ENCODE peak calls at places on chromosomes 1 and 21, in five cellular contexts. K is foreskin fibroblast, M is endodermal cell, E is midbrain, N is dermis blood vessel endothelial cell. Z is an unnamed sample.

GRCh38 chr1:19353596-19353995 is 41.5 kb downstream of the SLC66A1 start:
- DNase-seq in N (no peak), M (peak; percentile 91), K (no peak), E (no peak), Z (no peak)

GRCh38 chr1:228978486-228979324 is 243.4 kb downstream of the RHOU start:
- DNase-seq in M (peak; percentile 75), N (no peak), K (peak; percentile 16), E (no peak), Z (no peak)

GRCh38 chr1:52702886-52703787 is 5.0 kb upstream of the COA7 start:
- DNase-seq in K (peak; percentile 83), N (peak; percentile 94), M (peak; percentile 97), E (peak; percentile 93), Z (peak; percentile 94)

GRCh38 chr1:176436251-176436650 is 26.7 kb upstream of the PAPPA2 start:
- DNase-seq in M (no peak), E (no peak), K (no peak), N (no peak), Z (no peak)

GRCh38 chr21:45542667-45543370 is 579 bp upstream of the SLC19A1 start:
- DNase-seq in E (no peak), N (no peak), M (peak; percentile 62), K (no peak), Z (peak; percentile 79)

GRCh38 chr1:193251950-193252349 is 65.5 kb upstream of the B3GALT2 start:
- DNase-seq in M (no peak), N (no peak), K (no peak), E (no peak), Z (no peak)

GRCh38 chr1:36988741-36989193 is 45.5 kb downstream of the GRIK3 start:
- DNase-seq in K (no peak), E (peak; percentile 58), M (no peak), N (no peak), Z (no peak)

GRCh38 chr1:212691561-212692071 is 8.0 kb downstream of the BATF3 start:
- DNase-seq in M (no peak), N (no peak), E (no peak), K (no peak), Z (no peak)

GRCh38 chr1:58251415-58252073 is 295.0 kb downstream of the OMA1 start:
- DNase-seq in K (no peak), E (no peak), N (peak; percentile 27), M (peak; percentile 87), Z (no peak)

GRCh38 chr1:119742193-119742592 is 26.5 kb downstream of the HMGCS2 start:
- DNase-seq in M (no peak), K (peak; percentile 26), E (peak; percentile 26), N (no peak), Z (peak; percentile 73)

GRCh38 chr1:224582041-224582440 is 34.1 kb upstream of the CNIH3 start:
- DNase-seq in M (no peak), K (no peak), N (no peak), E (no peak), Z (no peak)

GRCh38 chr1:167650266-167651160 is 20.5 kb downstream of the RCSD1 start:
- DNase-seq in N (peak; percentile 33), M (peak; percentile 44), K (no peak), E (no peak), Z (peak; percentile 79)

GRCh38 chr1:14128096-14128495 is 428.1 kb downstream of the PRDM2 start:
- DNase-seq in M (no peak), E (no peak), K (no peak), N (no peak), Z (no peak)

GRCh38 chr1:225428879-225429455 is 1.1 kb upstream of the LBR start:
- DNase-seq in N (no peak), M (no peak), K (no peak), E (no peak), Z (no peak)

GRCh38 chr1:42998381-42998780 is 39.7 kb upstream of the SLC2A1 start:
- DNase-seq in M (no peak), E (no peak), K (no peak), N (no peak), Z (no peak)

GRCh38 chr21:36730291-36731281 is 31.7 kb downstream of the SIM2 start:
- DNase-seq in M (peak; percentile 9), K (no peak), E (no peak), N (no peak), Z (no peak)

GRCh38 chr1:7672864-7673263 is 98.2 kb upstream of the VAMP3 start:
- DNase-seq in K (no peak), M (no peak), E (no peak), N (no peak), Z (peak; percentile 68)

GRCh38 chr1:119068427-119068826 is 72.0 kb downstream of the WARS2 start:
- DNase-seq in M (no peak), K (no peak), E (no peak), N (no peak), Z (no peak)

GRCh38 chr1:11207898-11208611 is 18.9 kb downstream of the ANGPTL7 start:
- DNase-seq in M (no peak), N (no peak), K (no peak), E (no peak), Z (no peak)

GRCh38 chr21:34132905-34133304 is 59.5 kb downstream of the MRPS6 start:
- DNase-seq in N (no peak), M (no peak), K (no peak), E (no peak), Z (no peak)

GRCh38 chr1:195899762-195900352 is 708.4 kb downstream of the KCNT2 start:
- DNase-seq in M (no peak), K (peak; percentile 56), E (no peak), N (no peak), Z (no peak)

GRCh38 chr1:19975423-19976193 is 3.8 kb downstream of the PLA2G2A start:
- DNase-seq in K (no peak), M (no peak), N (no peak), E (no peak), Z (no peak)

GRCh38 chr1:119475866-119476439 is 31.1 kb upstream of the HSD3B1 start:
- DNase-seq in N (peak; percentile 56), M (peak; percentile 96), E (no peak), K (peak; percentile 3), Z (no peak)

GRCh38 chr1:10438677-10439163 is 8.5 kb downstream of the CENPS start:
- DNase-seq in E (no peak), M (no peak), N (no peak), K (no peak), Z (no peak)

GRCh38 chr21:39150316-39150715 is 32.9 kb downstream of the PSMG1 start:
- DNase-seq in K (no peak), N (no peak), E (no peak), M (no peak), Z (no peak)

Z was measured in Right ventricle myocardium inferior.